ENCODE peak calls at places on chromosomes 16 and 17, in four cellular contexts. U is H1, O is H9, D is neuronal stem cell. Y is an unnamed sample. For H3K4me1, the result is how much of the 10 kb centered on the place peaks cover.

GRCh38 chr16:74226361-74226979 is 70.1 kb upstream of the PSMD7 start:
- DNase-seq in U (no peak), O (no peak), D (peak), Y (peak)

GRCh38 chr17:82843904-82844640 is 4.2 kb upstream of the ZNF750 start:
- DNase-seq in U (no peak), O (no peak), D (no peak), Y (no peak)

GRCh38 chr17:47197821-47198220 is 8.7 kb upstream of the CDC27 start:
- DNase-seq in U (no peak), O (no peak), D (no peak), Y (peak)

GRCh38 chr17:76529224-76529642 is 8.3 kb downstream of the CYGB start:
- DNase-seq in U (no peak), O (no peak), D (no peak), Y (no peak)

GRCh38 chr17:66755101-66755943 is 79.6 kb upstream of the CACNG5 start:
- DNase-seq in U (no peak), O (no peak), D (no peak), Y (peak)

GRCh38 chr16:84844561-84845495 is 25.0 kb downstream of the CRISPLD2 start:
- DNase-seq in U (peak), O (peak), D (peak), Y (no peak)

GRCh38 chr17:58487589-58488427 is at the start of gene HSF5:
- DNase-seq in U (peak), O (peak), D (no peak), Y (no peak)

GRCh38 chr17:75268931-75269330 is 2.1 kb downstream of the MIF4GD start:
- DNase-seq in U (no peak), O (no peak), D (no peak), Y (peak)

GRCh38 chr16:28876973-28877641 is 1.2 kb upstream of the ATP2A1 start:
- DNase-seq in U (no peak), O (no peak), D (no peak), Y (no peak)

GRCh38 chr16:2819939-2820835 is 3.1 kb downstream of the PRSS21 start:
- DNase-seq in U (no peak), O (no peak), D (no peak), Y (no peak)

GRCh38 chr17:77512062-77512946 is 371.5 kb downstream of the SEC14L1 start:
- DNase-seq in U (no peak), O (no peak), D (no peak), Y (no peak)

GRCh38 chr17:50035421-50035879 is 20.5 kb upstream of the ITGA3 start:
- DNase-seq in U (no peak), O (no peak), D (no peak), Y (peak)

GRCh38 chr16:20781697-20782096 is 17.9 kb downstream of the ACSM3 start:
- DNase-seq in U (no peak), O (no peak), D (no peak), Y (no peak)

GRCh38 chr17:64393000-64393402 is 2.3 kb upstream of the PECAM1 start:
- DNase-seq in U (no peak), O (no peak), D (no peak), Y (no peak)

GRCh38 chr17:58308173-58308984 is 20.2 kb downstream of the TSPOAP1 start:
- DNase-seq in U (peak), O (peak), D (no peak), Y (peak)

GRCh38 chr17:3894927-3895343 is 2.1 kb upstream of the CAMKK1 start:
- DNase-seq in U (no peak), O (no peak), D (no peak), Y (no peak)

GRCh38 chr17:75168998-75169397 is 13.8 kb downstream of the SUMO2 start:
- DNase-seq in U (no peak), O (no peak), D (no peak), Y (no peak)

GRCh38 chr16:1297413-1297773 is 12.0 kb upstream of the UBE2I start:
- DNase-seq in U (no peak), O (no peak), D (no peak), Y (no peak)

GRCh38 chr16:286491-287297 is 3.7 kb downstream of the PDIA2 start:
- DNase-seq in U (no peak), O (no peak), D (no peak), Y (no peak)

GRCh38 chr17:41652461-41652960 is 28.1 kb upstream of the KRT17 start:
- DNase-seq in U (no peak), O (no peak), D (no peak), Y (no peak)

GRCh38 chr17:6507535-6507934 is 48.8 kb downstream of the PITPNM3 start:
- DNase-seq in U (no peak), O (no peak), D (no peak), Y (peak)

GRCh38 chr16:80936410-80936809 is 70.3 kb downstream of the CMC2 start:
- DNase-seq in U (peak), O (no peak), D (no peak), Y (no peak)

GRCh38 chr16:9033125-9033830 is 58.2 kb upstream of the HAPSTR1 start:
- DNase-seq in U (peak), O (peak), D (peak), Y (peak)

GRCh38 chr17:71409712-71410111 is 711.1 kb upstream of the SOX9 start:
- DNase-seq in U (no peak), O (no peak), D (no peak), Y (no peak)

GRCh38 chr17:29586676-29587469 is 2.6 kb downstream of the GIT1 start:
- DNase-seq in U (no peak), O (no peak), D (no peak), Y (no peak)

GRCh38 chr17:75496005-75496404 is 19.3 kb downstream of the CASKIN2 start:
- DNase-seq in U (no peak), O (no peak), D (no peak), Y (no peak)

GRCh38 chr17:45889579-45889978 is 4.8 kb upstream of the MAPT start:
- DNase-seq in U (no peak), O (peak), D (no peak), Y (no peak)

GRCh38 chr17:50196826-50197225 is 4.6 kb downstream of the COL1A1 start:
- DNase-seq in U (no peak), O (no peak), D (no peak), Y (no peak)

GRCh38 chr16:81711609-81712329 is 67.3 kb upstream of the PLCG2 start:
- DNase-seq in U (no peak), O (peak), D (no peak), Y (peak)

GRCh38 chr16:85444879-85445778 is 168.0 kb upstream of the GSE1 start:
- DNase-seq in U (peak), O (peak), D (no peak), Y (no peak)

GRCh38 chr16:1051446-1051845 is 21.1 kb upstream of the SSTR5 start:
- DNase-seq in U (no peak), O (no peak), D (no peak), Y (no peak)

GRCh38 chr17:82437325-82437668 is 13.3 kb downstream of the CYBC1 start:
- DNase-seq in U (no peak), O (no peak), D (no peak), Y (no peak)

GRCh38 chr17:50027639-50028206 is 28.2 kb upstream of the ITGA3 start:
- DNase-seq in U (no peak), O (peak), D (no peak), Y (no peak)

GRCh38 chr16:57616871-57617270 is 11.6 kb upstream of the ADGRG1 start:
- DNase-seq in U (peak), O (peak), D (no peak), Y (no peak)

GRCh38 chr16:79801550-79802090 is 201.1 kb upstream of the MAF start:
- DNase-seq in U (no peak), O (no peak), D (no peak), Y (no peak)

GRCh38 chr16:79795556-79795955 is 195.0 kb upstream of the MAF start:
- DNase-seq in U (no peak), O (no peak), D (no peak), Y (peak)

GRCh38 chr16:79798416-79799053 is 198.0 kb upstream of the MAF start:
- DNase-seq in U (no peak), O (no peak), D (no peak), Y (no peak)

GRCh38 chr16:79797486-79797885 is 196.9 kb upstream of the MAF start:
- DNase-seq in U (no peak), O (no peak), D (no peak), Y (no peak)

GRCh38 chr16:79800016-79800608 is 199.6 kb upstream of the MAF start:
- DNase-seq in U (no peak), O (no peak), D (no peak), Y (no peak)
- H2BK12ac ChIP-seq in U (no peak), O (no peak), D (no peak), Y (no peak)

GRCh38 chr16:53042235-53042645 is 10.5 kb downstream of the CHD9NB start:
- DNase-seq in U (no peak), O (no peak), D (no peak), Y (no peak)
- H3K4me1 ChIP-seq in U (under half), O (under half), D (under half), Y (under half)

DNA sequence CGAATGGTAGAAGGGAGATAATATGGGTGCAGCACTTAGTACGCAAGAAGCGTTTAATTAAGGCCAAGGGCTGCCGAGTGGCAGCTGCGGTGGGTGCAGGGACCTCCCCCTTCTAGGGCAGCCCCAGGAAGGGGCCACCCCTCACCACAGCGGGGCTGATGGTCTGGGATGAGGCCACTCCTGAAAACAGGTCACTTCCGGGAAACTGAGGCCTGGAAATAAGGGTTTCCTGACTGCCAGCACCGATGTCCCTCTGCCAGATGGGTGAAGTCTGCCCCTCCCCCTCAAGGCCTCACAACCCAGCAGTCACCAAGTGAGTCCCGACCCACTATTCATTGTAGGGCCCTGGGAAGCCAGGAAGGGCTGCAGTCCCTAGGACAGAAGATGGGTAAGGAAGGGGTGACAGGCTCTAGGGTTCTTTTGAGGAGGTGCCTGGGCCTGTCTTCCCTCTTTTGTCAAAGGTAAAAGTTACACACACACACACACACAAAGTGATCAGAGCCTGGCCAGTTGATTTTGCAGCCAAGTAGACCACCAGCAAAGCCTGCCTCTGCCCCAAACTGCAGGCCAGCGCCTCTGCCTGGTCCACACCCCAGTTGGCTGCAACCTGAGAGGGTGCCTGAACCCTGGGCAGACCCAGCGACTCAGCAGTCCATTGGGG is 12.5 kb downstream of the SREBF1 start:
- DNase-seq in U (peak), O (no peak), D (no peak), Y (no peak)
- H2BK12ac ChIP-seq in U (peak), O (peak), D (peak), Y (peak)

DNA sequence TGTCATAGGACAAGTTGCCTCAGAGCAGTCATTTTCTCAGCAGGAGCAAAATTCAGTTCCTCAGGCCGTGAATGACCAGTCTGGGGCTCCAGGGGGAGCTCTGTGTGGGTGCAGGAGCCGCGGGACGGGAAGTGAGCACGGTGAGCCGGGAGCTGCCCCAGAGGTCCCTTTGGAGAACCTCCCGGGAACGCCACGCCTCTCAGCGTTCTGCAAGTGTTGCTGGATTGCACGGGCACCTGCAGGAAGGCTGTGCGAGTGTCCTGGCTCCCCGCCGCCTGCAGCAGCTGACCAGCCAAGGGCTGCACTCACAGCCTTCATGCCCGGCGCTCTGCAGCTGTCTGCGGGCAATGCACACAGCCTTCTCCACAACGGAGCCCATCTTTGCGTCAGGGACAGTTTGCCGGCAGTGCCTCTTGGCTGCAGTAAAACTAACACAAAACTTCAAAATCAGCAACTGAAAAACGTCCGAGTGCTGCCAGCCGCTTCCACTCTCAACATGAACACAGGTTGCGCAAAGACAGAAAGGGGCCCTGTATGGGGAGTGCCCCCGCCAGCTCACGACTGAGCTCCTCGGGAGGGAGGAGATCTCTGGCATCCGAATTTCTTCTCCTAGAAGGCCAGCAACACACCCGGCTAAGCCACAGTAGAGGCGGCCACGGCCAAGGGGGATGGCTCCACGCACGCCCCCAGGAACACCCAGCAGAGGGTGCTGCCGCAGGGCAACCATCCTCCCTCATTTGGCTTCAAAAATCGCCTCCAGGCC is 16.0 kb downstream of the NDUFAF8 start:
- DNase-seq in U (peak), O (peak), D (no peak), Y (peak)
- H3K4me1 ChIP-seq in U (under half), O (under half), D (under half), Y (under half)

GRCh38 chr16:68186877-68187276 is 49.0 kb downstream of the ESRP2 start:
- DNase-seq in U (no peak), O (no peak), D (no peak), Y (no peak)
- H2BK12ac ChIP-seq in U (no peak), O (no peak), D (no peak), Y (no peak)

DNA sequence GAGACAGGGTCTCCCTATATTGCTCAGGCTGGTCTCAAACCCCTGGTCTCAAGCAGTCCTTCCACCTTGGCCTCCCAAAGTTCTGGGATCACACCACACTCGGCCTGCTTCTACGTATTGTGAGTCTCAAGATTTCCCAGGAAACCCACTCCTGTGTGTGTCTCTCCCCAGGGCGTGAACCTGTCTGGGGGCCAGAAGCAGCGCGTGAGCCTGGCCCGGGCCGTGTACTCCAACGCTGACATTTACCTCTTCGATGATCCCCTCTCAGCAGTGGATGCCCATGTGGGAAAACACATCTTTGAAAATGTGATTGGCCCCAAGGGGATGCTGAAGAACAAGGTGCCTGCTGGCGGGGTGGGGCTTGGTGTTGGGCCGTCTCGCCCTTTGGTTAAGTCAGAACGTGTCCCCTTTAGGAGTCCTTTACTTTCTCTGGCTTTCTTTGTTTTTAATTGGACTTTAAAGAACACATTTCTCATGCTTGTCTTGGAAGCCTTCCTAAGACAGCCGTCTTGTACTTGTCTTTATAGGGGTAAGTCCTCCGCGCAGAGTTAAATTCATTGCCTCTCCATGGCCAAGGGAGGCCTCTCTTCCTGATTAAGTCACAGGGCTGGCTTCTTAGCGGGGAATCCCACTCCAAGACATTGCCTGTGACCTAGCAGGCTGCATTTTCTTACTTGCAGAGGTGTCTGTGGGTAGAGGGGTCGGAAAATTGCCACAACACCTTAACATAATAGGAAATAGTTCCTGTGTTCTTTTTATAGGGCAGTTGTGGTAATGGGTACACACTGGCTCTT is 136.4 kb downstream of the ABCC6 start:
- DNase-seq in U (no peak), O (no peak), D (no peak), Y (no peak)
- H3K4me1 ChIP-seq in U (under half), O (under half), D (under half), Y (under half)

DNA sequence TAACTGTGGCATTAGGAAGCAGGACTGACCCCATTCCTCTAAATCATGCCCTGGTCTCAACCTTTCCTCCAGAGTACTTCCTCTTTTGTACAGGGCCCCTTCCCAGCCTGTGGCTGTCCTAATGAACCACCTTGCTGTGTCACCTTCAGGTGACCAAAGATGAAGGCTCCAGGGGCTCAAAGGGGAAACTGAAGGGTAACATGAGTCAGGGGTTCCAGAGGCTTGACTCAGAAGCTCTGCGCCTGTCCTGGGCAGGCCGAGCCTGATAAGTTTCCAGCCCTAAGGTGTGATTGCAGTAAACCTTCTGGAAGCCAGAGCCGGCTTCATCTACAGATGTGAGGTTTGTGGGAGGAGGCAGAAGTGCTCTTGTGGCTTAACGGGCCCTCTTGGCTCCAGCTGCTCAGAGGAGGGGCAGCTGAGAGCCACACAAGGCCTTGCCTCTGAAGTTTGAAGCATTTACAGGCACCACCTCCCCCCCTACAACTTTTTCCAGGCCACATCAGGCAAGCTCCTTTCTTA is 149.8 kb downstream of the CLEC16A start:
- DNase-seq in U (no peak), O (no peak), D (no peak), Y (peak)
- H2BK12ac ChIP-seq in U (no peak), O (no peak), D (no peak), Y (no peak)

DNA sequence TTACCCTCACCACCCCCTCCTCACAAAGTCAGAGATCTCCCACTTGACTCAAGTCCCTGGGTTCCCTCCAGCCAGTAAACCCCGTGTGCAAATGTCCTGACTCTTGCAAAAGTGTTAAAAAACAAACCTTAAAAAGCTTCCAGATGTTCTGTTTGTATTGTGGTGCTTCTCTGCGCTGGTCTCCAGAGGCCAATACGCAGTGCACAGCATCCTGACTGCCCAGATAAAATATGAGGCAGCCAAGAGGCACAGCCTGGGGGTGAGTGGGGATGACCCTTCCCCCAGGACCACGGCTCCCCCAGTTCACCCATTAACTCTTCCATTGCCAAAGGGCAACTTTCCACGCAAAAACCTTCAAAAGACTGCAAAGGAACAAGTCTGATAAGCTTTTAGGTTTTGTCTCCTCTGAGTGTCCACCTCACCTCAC is 291.8 kb downstream of the SOX9 start:
- DNase-seq in U (no peak), O (no peak), D (no peak), Y (no peak)
- H3K4me1 ChIP-seq in U (under half), O (under half), D (under half), Y (under half)

DNA sequence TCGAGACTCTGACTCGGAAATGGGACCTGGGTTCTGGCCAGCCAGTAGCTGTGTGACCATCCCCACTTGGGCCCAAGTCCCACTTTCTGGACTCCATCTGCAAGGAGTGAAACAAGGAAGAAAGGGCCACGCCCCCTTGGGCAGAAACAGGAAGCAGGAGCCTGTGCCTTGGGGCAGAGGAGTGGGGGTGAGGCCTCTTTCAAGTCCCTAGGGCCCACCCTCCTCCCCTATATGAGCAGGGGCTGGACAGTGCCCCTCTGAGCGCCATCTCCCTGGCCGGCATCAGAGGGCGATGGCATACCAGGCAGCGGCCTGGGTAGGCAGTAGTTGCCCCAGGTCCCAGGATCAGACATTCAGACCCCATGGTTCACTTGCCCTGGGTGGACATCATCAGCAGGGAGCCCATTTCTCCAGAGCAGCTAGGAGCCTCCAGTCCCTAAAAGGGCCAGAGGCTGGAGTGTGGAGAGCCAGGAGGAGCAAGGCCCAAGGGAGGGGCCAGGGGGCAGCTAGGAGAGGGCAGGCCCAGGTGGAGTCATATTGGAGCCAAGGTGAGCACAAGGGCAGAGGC is 7.1 kb downstream of the BCAR1 start:
- DNase-seq in U (no peak), O (no peak), D (no peak), Y (no peak)
- H2BK12ac ChIP-seq in U (peak), O (no peak), D (no peak), Y (peak)

Y was measured in trophoblast cell.